ENCODE peak calls at places on chromosomes 6 and 20, in four cellular contexts. W, D, Z and H are unnamed samples.

GRCh38 chr20:44414346-44414714 is 58.8 kb downstream of the HNF4A start:
- DNase-seq in W (no peak), D (no peak), Z (no peak), H (no peak)

GRCh38 chr6:144350176-144350575 is 65.0 kb downstream of the UTRN start:
- DNase-seq in W (no peak), D (no peak), Z (no peak), H (no peak)

GRCh38 chr6:27157461-27158315 is 89.8 kb upstream of the PRSS16 start:
- DNase-seq in W (peak; percentile 70), D (peak; percentile 80), Z (no peak), H (peak; percentile 66)

GRCh38 chr6:151091571-151091970 is 148.2 kb upstream of the AKAP12 start:
- DNase-seq in W (no peak), D (no peak), Z (no peak), H (no peak)

GRCh38 chr6:108742041-108742440 is 106.2 kb upstream of the ARMC2 start:
- DNase-seq in W (no peak), D (no peak), Z (no peak), H (no peak)

GRCh38 chr6:148831531-148831930 is 84.7 kb downstream of the UST start:
- DNase-seq in W (no peak), D (peak; percentile 51), Z (no peak), H (no peak)

GRCh38 chr20:62652051-62652893 is 10.0 kb downstream of the SLCO4A1 start:
- DNase-seq in W (peak; percentile 96), D (peak; percentile 99), Z (peak; percentile 91), H (peak; percentile 75)

GRCh38 chr6:41352907-41353306 is 17.5 kb downstream of the NCR2 start:
- DNase-seq in W (peak; percentile 18), D (no peak), Z (no peak), H (no peak)

GRCh38 chr6:30311101-30311500 is 15.6 kb upstream of the TRIM39 start:
- DNase-seq in W (no peak), D (peak; percentile 8), Z (no peak), H (no peak)

GRCh38 chr6:36350082-36350481 is 13.4 kb upstream of the BNIP5 start:
- DNase-seq in W (no peak), D (no peak), Z (no peak), H (no peak)

GRCh38 chr6:156852858-156853216 is 75.7 kb downstream of the ARID1B start:
- DNase-seq in W (no peak), D (no peak), Z (no peak), H (no peak)

GRCh38 chr6:155026366-155027045 is 31.4 kb downstream of the TIAM2 start:
- DNase-seq in W (peak; percentile 98), D (peak; percentile 82), Z (peak; percentile 93), H (peak; percentile 94)

GRCh38 chr20:37877832-37878772 is 24.8 kb upstream of the VSTM2L start:
- DNase-seq in W (no peak), D (no peak), Z (no peak), H (no peak)

GRCh38 chr6:144931172-144932035 is 646.3 kb downstream of the UTRN start:
- DNase-seq in W (peak; percentile 49), D (peak; percentile 35), Z (no peak), H (no peak)

GRCh38 chr6:149716584-149716983 is 1.3 kb downstream of the LATS1 start:
- DNase-seq in W (no peak), D (peak; percentile 45), Z (no peak), H (no peak)

GRCh38 chr6:56803594-56803993 is 151.3 kb upstream of the BEND6 start:
- DNase-seq in W (no peak), D (peak; percentile 33), Z (peak; percentile 75), H (no peak)

GRCh38 chr6:126804255-126805064 is 314.0 kb upstream of the RSPO3 start:
- DNase-seq in W (no peak), D (peak; percentile 57), Z (no peak), H (no peak)

GRCh38 chr6:127972815-127973214 is 72.0 kb upstream of the THEMIS start:
- DNase-seq in W (no peak), D (peak; percentile 19), Z (no peak), H (no peak)